ENCODE peak calls at places on chromosomes 4 and X, in four cellular contexts. One of them, this sample, is unnamed.

GRCh38 chr4:67713531-67714247 is 12.7 kb upstream of the UBA6 start:
- DNase-seq in GM06990: no peak
- DNase-seq in cardiac fibroblast: no peak
- DNase-seq in pancreas: no peak
- DNase-seq in this sample: no peak

GRCh38 chrX:13432376-13432775 is 112.5 kb upstream of the ATXN3L start:
- DNase-seq in cardiac fibroblast: peak; percentile 96
- DNase-seq in pancreas: peak; percentile 17
- DNase-seq in GM06990: no peak
- DNase-seq in this sample: no peak

GRCh38 chrX:15607067-15607466 is 6.3 kb upstream of the ACE2 start:
- DNase-seq in cardiac fibroblast: no peak
- DNase-seq in pancreas: no peak
- DNase-seq in GM06990: no peak
- DNase-seq in this sample: no peak

GRCh38 chr4:149371021-149371420 is 444.6 kb downstream of the IQCM start:
- DNase-seq in cardiac fibroblast: peak; percentile 82
- DNase-seq in GM06990: no peak
- DNase-seq in pancreas: no peak
- DNase-seq in this sample: no peak

GRCh38 chr4:150173854-150174398 is 95.7 kb downstream of the DCLK2 start:
- DNase-seq in cardiac fibroblast: peak; percentile 66
- DNase-seq in pancreas: no peak
- DNase-seq in GM06990: no peak
- DNase-seq in this sample: no peak

GRCh38 chr4:152927737-152928136 is 8.4 kb upstream of the FHDC1 start:
- DNase-seq in GM06990: no peak
- DNase-seq in cardiac fibroblast: no peak
- DNase-seq in pancreas: no peak
- DNase-seq in this sample: no peak

GRCh38 chr4:152956650-152957436 is 20.7 kb downstream of the FHDC1 start:
- DNase-seq in cardiac fibroblast: peak; percentile 21
- DNase-seq in GM06990: no peak
- DNase-seq in pancreas: no peak
- DNase-seq in this sample: no peak

GRCh38 chr4:139367421-139368090 is 65.3 kb upstream of the NDUFC1 start:
- DNase-seq in cardiac fibroblast: peak; percentile 43
- DNase-seq in pancreas: no peak
- DNase-seq in GM06990: no peak
- DNase-seq in this sample: no peak

GRCh38 chr4:186144596-186145569 is 40.4 kb downstream of the FAM149A start:
- DNase-seq in pancreas: peak; percentile 59
- DNase-seq in cardiac fibroblast: peak; percentile 69
- DNase-seq in GM06990: no peak
- DNase-seq in this sample: no peak

GRCh38 chr4:72918362-72918761 is 151.2 kb downstream of the COX18 start:
- DNase-seq in cardiac fibroblast: no peak
- DNase-seq in pancreas: no peak
- DNase-seq in GM06990: no peak
- DNase-seq in this sample: no peak

GRCh38 chrX:86914569-86914968 is 603.0 kb upstream of the KLHL4 start:
- DNase-seq in cardiac fibroblast: no peak
- DNase-seq in pancreas: no peak
- DNase-seq in GM06990: no peak
- DNase-seq in this sample: no peak

GRCh38 chrX:96861228-96861627 is 22.5 kb upstream of the RPA4 start:
- DNase-seq in cardiac fibroblast: no peak
- DNase-seq in GM06990: no peak
- DNase-seq in pancreas: no peak
- DNase-seq in this sample: no peak

GRCh38 chrX:78066110-78066509 is 37.9 kb upstream of the PGK1 start:
- DNase-seq in pancreas: no peak
- DNase-seq in cardiac fibroblast: peak; percentile 18
- DNase-seq in GM06990: no peak
- DNase-seq in this sample: no peak

GRCh38 chr4:75830906-75831305 is 71.3 kb downstream of the PPEF2 start:
- DNase-seq in pancreas: no peak
- DNase-seq in GM06990: no peak
- DNase-seq in cardiac fibroblast: peak; percentile 56
- DNase-seq in this sample: no peak

GRCh38 chrX:78237127-78237526 is 90.3 kb downstream of the CYSLTR1 start:
- DNase-seq in pancreas: no peak
- DNase-seq in GM06990: no peak
- DNase-seq in cardiac fibroblast: no peak
- DNase-seq in this sample: no peak

GRCh38 chr4:101288365-101289145 is 58.8 kb downstream of the PPP3CA start:
- DNase-seq in GM06990: no peak
- DNase-seq in cardiac fibroblast: peak; percentile 50
- DNase-seq in pancreas: no peak
- DNase-seq in this sample: no peak

GRCh38 chr4:110735691-110736090 is 112.8 kb upstream of the PITX2 start:
- DNase-seq in pancreas: no peak
- DNase-seq in GM06990: no peak
- DNase-seq in cardiac fibroblast: peak; percentile 6
- DNase-seq in this sample: no peak

GRCh38 chrX:108590496-108590895 is 145.9 kb downstream of the IRS4 start:
- DNase-seq in pancreas: no peak
- DNase-seq in cardiac fibroblast: peak; percentile 7
- DNase-seq in GM06990: no peak
- DNase-seq in this sample: no peak

GRCh38 chrX:108582151-108582550 is 142.5 kb downstream of the COL4A5 start:
- DNase-seq in cardiac fibroblast: no peak
- DNase-seq in GM06990: no peak
- DNase-seq in pancreas: no peak
- DNase-seq in this sample: no peak

DNA sequence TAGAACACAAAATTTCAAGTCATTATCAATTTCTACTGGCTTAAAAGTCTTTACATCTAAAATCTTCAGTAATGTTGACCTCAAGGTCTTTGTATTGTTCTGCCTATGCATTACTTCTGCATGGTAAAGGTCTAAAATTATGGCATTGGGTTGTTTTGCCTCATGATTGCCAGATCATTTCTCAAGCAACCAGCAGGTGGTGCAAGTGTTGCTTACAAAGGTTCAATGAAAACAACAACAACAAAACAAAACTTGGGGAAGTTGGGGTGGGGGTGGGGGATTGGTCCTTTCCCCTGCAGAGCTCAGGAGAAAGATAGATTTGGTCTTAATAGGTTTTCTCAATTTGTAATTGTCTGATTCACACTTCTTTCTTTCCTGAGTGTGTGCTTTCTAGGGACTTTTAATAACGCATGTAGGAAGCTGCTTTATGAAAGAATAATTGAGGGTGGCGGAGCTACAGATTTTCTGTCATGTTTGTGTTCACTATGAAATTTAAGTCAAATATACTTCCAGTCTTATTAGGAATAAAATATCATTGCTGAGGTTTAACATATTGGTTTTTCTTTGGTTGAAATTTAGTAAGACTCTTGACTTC is 145.1 kb downstream of the COL4A5 start:
- DNase-seq in pancreas: no peak
- DNase-seq in cardiac fibroblast: peak; percentile 8
- DNase-seq in GM06990: peak; percentile 0
- DNase-seq in this sample: no peak
- TF ChIP-seq CTCF in pancreas: peak; percentile 21
- TF ChIP-seq CTCF in cardiac fibroblast: peak; percentile 14
- TF ChIP-seq CTCF in GM06990: peak; percentile 60
- TF ChIP-seq CTCF in this sample: no peak

GRCh38 chr4:2501034-2501594 is 32.2 kb downstream of the RNF4 start:
- DNase-seq in cardiac fibroblast: no peak
- DNase-seq in GM06990: no peak
- DNase-seq in pancreas: no peak
- DNase-seq in this sample: no peak

GRCh38 chr4:2507855-2508254 is 28.6 kb upstream of the FAM193A start:
- DNase-seq in cardiac fibroblast: no peak
- DNase-seq in pancreas: no peak
- DNase-seq in GM06990: no peak
- DNase-seq in this sample: no peak

GRCh38 chr4:2507259-2507658 is 29.2 kb upstream of the FAM193A start:
- DNase-seq in pancreas: no peak
- DNase-seq in cardiac fibroblast: no peak
- DNase-seq in GM06990: no peak
- DNase-seq in this sample: no peak

GRCh38 chr4:2500547-2500946 is 31.6 kb downstream of the RNF4 start:
- DNase-seq in GM06990: no peak
- DNase-seq in cardiac fibroblast: no peak
- DNase-seq in pancreas: no peak
- DNase-seq in this sample: no peak

GRCh38 chr4:2503809-2504208 is 32.6 kb upstream of the FAM193A start:
- DNase-seq in cardiac fibroblast: no peak
- DNase-seq in GM06990: no peak
- DNase-seq in pancreas: no peak
- DNase-seq in this sample: no peak
- TF ChIP-seq CTCF in cardiac fibroblast: no peak
- TF ChIP-seq CTCF in GM06990: no peak
- TF ChIP-seq CTCF in pancreas: no peak
- TF ChIP-seq CTCF in this sample: no peak

GRCh38 chrX:68498508-68499379 is at the start of gene YIPF6:
- DNase-seq in pancreas: peak; percentile 77
- DNase-seq in GM06990: peak; percentile 80
- DNase-seq in cardiac fibroblast: peak; percentile 77
- DNase-seq in this sample: peak; percentile 35

GRCh38 chrX:68500105-68500504 is 1.3 kb downstream of the YIPF6 start:
- DNase-seq in GM06990: no peak
- DNase-seq in cardiac fibroblast: no peak
- DNase-seq in pancreas: no peak
- DNase-seq in this sample: no peak

GRCh38 chrX:68492583-68492982 is 6.3 kb upstream of the YIPF6 start:
- DNase-seq in cardiac fibroblast: no peak
- DNase-seq in GM06990: no peak
- DNase-seq in pancreas: no peak
- DNase-seq in this sample: no peak

GRCh38 chrX:68503830-68504229 is 5.0 kb downstream of the YIPF6 start:
- DNase-seq in GM06990: no peak
- DNase-seq in pancreas: no peak
- DNase-seq in cardiac fibroblast: no peak
- DNase-seq in this sample: no peak

GRCh38 chrX:68498044-68498507 is 775 bp upstream of the YIPF6 start:
- DNase-seq in pancreas: no peak
- DNase-seq in GM06990: no peak
- DNase-seq in cardiac fibroblast: no peak
- DNase-seq in this sample: no peak
- TF ChIP-seq CTCF in pancreas: no peak
- TF ChIP-seq CTCF in GM06990: no peak
- TF ChIP-seq CTCF in cardiac fibroblast: peak; percentile 8
- TF ChIP-seq CTCF in this sample: no peak

DNA sequence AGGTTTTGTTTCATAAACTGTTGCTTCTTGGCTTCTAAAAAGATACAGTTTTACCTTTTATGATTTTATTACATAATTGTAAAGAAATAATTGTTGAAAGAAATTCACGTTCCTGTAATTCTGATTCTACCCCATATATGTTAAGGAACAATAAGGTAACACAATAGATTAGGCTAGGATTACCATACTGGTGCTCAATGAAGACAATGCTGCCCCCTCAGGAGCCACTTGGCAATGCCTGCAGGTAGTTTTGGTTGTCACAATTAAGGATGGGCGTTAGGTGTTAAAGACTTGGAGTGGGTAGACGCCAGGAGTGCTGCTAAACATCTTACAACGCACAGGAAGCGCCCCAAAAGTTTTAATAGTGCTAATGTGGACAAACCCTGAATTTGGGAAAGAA is 133.2 kb downstream of the NLGN4X start:
- DNase-seq in pancreas: no peak
- DNase-seq in cardiac fibroblast: no peak
- DNase-seq in GM06990: no peak
- DNase-seq in this sample: no peak
- TF ChIP-seq CTCF in pancreas: no peak
- TF ChIP-seq CTCF in cardiac fibroblast: no peak
- TF ChIP-seq CTCF in GM06990: no peak
- TF ChIP-seq CTCF in this sample: no peak

GRCh38 chrX:48829016-48829735 is 2.9 kb downstream of the ERAS start:
- DNase-seq in pancreas: no peak
- DNase-seq in cardiac fibroblast: no peak
- DNase-seq in GM06990: no peak
- DNase-seq in this sample: no peak

GRCh38 chrX:48826876-48827653 is 752 bp downstream of the ERAS start:
- DNase-seq in pancreas: no peak
- DNase-seq in GM06990: no peak
- DNase-seq in cardiac fibroblast: no peak
- DNase-seq in this sample: no peak

GRCh38 chrX:48824066-48824465 is 2.2 kb upstream of the ERAS start:
- DNase-seq in GM06990: no peak
- DNase-seq in pancreas: no peak
- DNase-seq in cardiac fibroblast: no peak
- DNase-seq in this sample: no peak

GRCh38 chrX:48827654-48827968 is 1.3 kb downstream of the ERAS start:
- DNase-seq in GM06990: no peak
- DNase-seq in pancreas: no peak
- DNase-seq in cardiac fibroblast: no peak
- DNase-seq in this sample: no peak

DNA sequence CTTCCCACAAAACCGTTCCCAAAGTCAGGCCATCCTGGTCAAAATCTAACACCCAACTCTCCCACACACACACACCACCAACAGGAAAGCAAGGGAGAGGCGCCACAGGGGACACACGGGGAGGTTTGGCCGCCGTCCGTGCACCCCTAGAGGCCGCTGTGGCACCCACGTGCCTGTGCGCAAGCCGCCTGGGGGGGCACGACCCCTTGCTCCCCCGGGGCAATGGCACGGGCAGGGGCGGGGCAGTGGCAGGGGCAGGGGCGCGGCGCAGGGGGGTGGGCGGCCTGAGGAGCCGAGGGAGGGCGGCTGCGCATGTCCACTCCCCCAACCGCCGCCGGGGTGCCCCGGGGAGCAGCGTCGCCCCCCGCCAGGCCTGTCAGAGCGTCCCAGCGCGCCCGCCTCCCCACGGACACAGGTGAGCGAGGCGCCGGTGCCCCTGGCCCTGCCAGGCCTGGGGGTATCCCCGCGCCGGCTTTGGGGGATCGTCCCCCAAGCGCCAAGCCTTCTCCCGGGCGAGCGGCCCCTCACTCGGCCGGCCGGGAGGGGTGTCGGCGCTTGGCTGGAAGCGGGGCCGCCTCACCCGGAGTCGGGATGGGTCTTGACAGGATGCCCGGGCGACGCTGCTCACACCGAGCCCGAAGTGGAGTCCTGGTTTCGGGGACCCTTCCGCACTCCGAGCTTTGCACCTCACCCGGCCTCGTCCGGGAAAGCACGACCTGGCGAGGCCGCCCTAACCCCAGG is at the start of gene ERAS:
- DNase-seq in pancreas: no peak
- DNase-seq in cardiac fibroblast: no peak
- DNase-seq in GM06990: no peak
- DNase-seq in this sample: no peak
- TF ChIP-seq CTCF in pancreas: no peak
- TF ChIP-seq CTCF in cardiac fibroblast: no peak
- TF ChIP-seq CTCF in GM06990: peak; percentile 34
- TF ChIP-seq CTCF in this sample: no peak

GRCh38 chrX:47568656-47569295 is 7.8 kb downstream of the ARAF start:
- DNase-seq in cardiac fibroblast: no peak
- DNase-seq in pancreas: no peak
- DNase-seq in GM06990: no peak
- DNase-seq in this sample: no peak
- TF ChIP-seq CTCF in cardiac fibroblast: peak; percentile 44
- TF ChIP-seq CTCF in pancreas: no peak
- TF ChIP-seq CTCF in GM06990: peak; percentile 30
- TF ChIP-seq CTCF in this sample: no peak